ENCODE peak calls at places on chromosome 15, in six cellular contexts. Z is stomach, E is brain microvascular endothelial cell, N is A549, B is BJ, J is neural progenitor cell. L is an unnamed sample.

GRCh38 chr15:49815937-49816336 is 195.1 kb downstream of the DTWD1 start:
- DNase-seq in Z (no peak), E (peak; percentile 56), N (no peak), B (peak; percentile 63), J (no peak), L (peak; percentile 99)

GRCh38 chr15:85009435-85009834 is 27.8 kb downstream of the PDE8A start:
- DNase-seq in Z (no peak), E (no peak), N (no peak), B (no peak), J (no peak), L (no peak)

GRCh38 chr15:80367094-80367493 is 37.1 kb upstream of the ARNT2 start:
- DNase-seq in Z (no peak), E (peak; percentile 3), N (peak; percentile 24), B (no peak), J (peak; percentile 34), L (no peak)

GRCh38 chr15:47506543-47507090 is 210.7 kb upstream of the SEMA6D start:
- DNase-seq in Z (no peak), E (no peak), N (no peak), B (no peak), J (no peak), L (no peak)

GRCh38 chr15:35738370-35738769 is 192.4 kb upstream of the DPH6 start:
- DNase-seq in Z (no peak), E (peak; percentile 87), N (no peak), B (no peak), J (no peak), L (peak; percentile 42)

GRCh38 chr15:60414016-60414682 is 16.4 kb upstream of the ANXA2 start:
- DNase-seq in Z (no peak), E (no peak), N (no peak), B (no peak), J (no peak), L (peak; percentile 64)

GRCh38 chr15:80660114-80660513 is 35.0 kb upstream of the ABHD17C start:
- DNase-seq in Z (peak; percentile 39), E (peak; percentile 31), N (peak; percentile 55), B (no peak), J (peak; percentile 64), L (peak; percentile 29)

GRCh38 chr15:42672444-42672843 is 64.5 kb downstream of the CDAN1 start:
- DNase-seq in Z (no peak), E (no peak), N (no peak), B (no peak), J (no peak), L (no peak)

GRCh38 chr15:49460411-49460941 is 37.4 kb downstream of the FGF7 start:
- DNase-seq in Z (no peak), E (no peak), N (no peak), B (no peak), J (no peak), L (peak; percentile 69)

GRCh38 chr15:80779658-80780415 is 667 bp downstream of the CEMIP start:
- DNase-seq in Z (no peak), E (no peak), N (peak; percentile 41), B (no peak), J (peak; percentile 51), L (no peak)

GRCh38 chr15:23567921-23568320 is 2.4 kb downstream of the MKRN3 start:
- DNase-seq in Z (no peak), E (no peak), N (no peak), B (no peak), J (no peak), L (no peak)

GRCh38 chr15:99440551-99441426 is 125.0 kb upstream of the MEF2A start:
- DNase-seq in Z (peak; percentile 25), E (no peak), N (no peak), B (no peak), J (no peak), L (no peak)

GRCh38 chr15:60804986-60805949 is 326.3 kb upstream of the ICE2 start:
- DNase-seq in Z (no peak), E (peak; percentile 79), N (no peak), B (no peak), J (no peak), L (peak; percentile 75)

GRCh38 chr15:38202356-38202755 is 50.3 kb upstream of the SPRED1 start:
- DNase-seq in Z (no peak), E (no peak), N (no peak), B (no peak), J (no peak), L (no peak)

GRCh38 chr15:60179786-60180391 is 175.8 kb downstream of the FOXB1 start:
- DNase-seq in Z (no peak), E (peak; percentile 65), N (peak; percentile 50), B (no peak), J (peak; percentile 62), L (peak; percentile 64)

GRCh38 chr15:49421991-49422390 is 1.1 kb upstream of the FGF7 start:
- DNase-seq in Z (peak; percentile 31), E (peak; percentile 38), N (no peak), B (no peak), J (peak; percentile 67), L (peak; percentile 81)

GRCh38 chr15:78950906-78951840 is 6.3 kb upstream of the CTSH start:
- DNase-seq in Z (no peak), E (no peak), N (peak; percentile 59), B (no peak), J (no peak), L (peak; percentile 30)

DNA sequence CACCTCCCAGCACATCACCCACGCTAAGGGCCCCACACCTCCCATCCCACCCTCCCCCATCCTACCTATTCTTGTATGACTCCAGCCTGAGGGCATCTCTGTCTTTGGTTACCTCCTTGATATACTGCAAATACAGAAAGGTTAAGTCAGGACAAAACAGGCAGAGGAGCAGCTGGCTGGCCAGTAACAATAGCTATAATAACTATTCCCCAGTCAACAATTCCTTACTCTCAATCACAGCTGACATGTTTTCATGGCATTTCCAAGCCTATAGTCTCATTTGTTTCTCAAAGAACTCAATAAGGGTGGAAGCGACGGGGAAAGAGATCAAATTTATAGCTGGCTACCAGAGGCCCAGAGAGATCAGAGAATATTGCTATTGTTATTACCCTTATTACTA is 92.9 kb upstream of the C2CD4B start:
- DNase-seq in Z (no peak), E (no peak), N (no peak), B (no peak), J (no peak), L (no peak)
- TF ChIP-seq CTCF in Z (no peak), E (no peak), N (no peak), B (no peak), J (no peak), L (no peak)

GRCh38 chr15:45112143-45112591 is 1.8 kb downstream of the DUOX2 start:
- DNase-seq in Z (no peak), E (no peak), N (no peak), B (no peak), J (no peak), L (no peak)
- H3K4me3 ChIP-seq in Z (peak overlapping the region; percentile 44), E (no peak overlapping the region), N (no peak overlapping the region), B (no peak overlapping the region), J (peak overlapping the region; percentile 13), L (no peak overlapping the region)

GRCh38 chr15:96353378-96353930 is 23.0 kb downstream of the NR2F2 start:
- DNase-seq in Z (no peak), E (peak; percentile 12), N (no peak), B (no peak), J (peak; percentile 56), L (no peak)

GRCh38 chr15:96354731-96355560 is 24.4 kb downstream of the NR2F2 start:
- DNase-seq in Z (no peak), E (peak; percentile 79), N (peak; percentile 79), B (no peak), J (peak; percentile 31), L (peak; percentile 86)

GRCh38 chr15:96355561-96356129 is 25.1 kb downstream of the NR2F2 start:
- DNase-seq in Z (no peak), E (no peak), N (no peak), B (no peak), J (peak; percentile 56), L (no peak)

GRCh38 chr15:96352594-96353377 is 22.3 kb downstream of the NR2F2 start:
- DNase-seq in Z (no peak), E (peak; percentile 69), N (no peak), B (no peak), J (peak; percentile 62), L (no peak)

GRCh38 chr15:96353931-96354730 is 23.6 kb downstream of the NR2F2 start:
- DNase-seq in Z (peak; percentile 68), E (peak; percentile 62), N (no peak), B (no peak), J (peak; percentile 88), L (no peak)
- TF ChIP-seq CTCF in Z (no peak), E (peak; percentile 89), N (peak; percentile 76), B (peak; percentile 60), J (peak; percentile 80), L (peak; percentile 49)

DNA sequence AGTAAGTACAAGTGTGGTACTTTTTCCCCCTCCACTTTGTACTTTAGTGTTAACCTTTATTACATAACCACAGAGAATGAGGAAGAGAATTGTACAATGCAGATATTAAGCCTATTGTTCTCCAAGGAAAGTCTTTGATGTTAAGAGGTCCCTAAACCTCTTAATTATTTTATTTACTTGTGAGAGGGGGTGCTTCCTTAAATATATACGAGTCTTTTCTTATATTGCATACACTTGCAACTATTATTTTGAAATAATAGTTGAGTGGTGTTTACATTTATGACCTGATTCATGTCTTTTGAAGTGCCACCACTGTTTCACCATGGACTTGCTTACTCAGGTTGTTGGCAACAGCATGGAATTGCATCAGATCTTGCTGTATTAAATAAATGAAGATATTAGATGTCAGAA is 10.1 kb downstream of the USP3 start:
- DNase-seq in Z (no peak), E (no peak), N (peak; percentile 57), B (no peak), J (no peak), L (peak; percentile 86)
- H3K4me3 ChIP-seq in Z (no peak overlapping the region), E (no peak overlapping the region), N (peak overlapping the region; percentile 30), B (no peak overlapping the region), J (no peak overlapping the region), L (no peak overlapping the region)

GRCh38 chr15:29403778-29404177 is 134.2 kb upstream of the NSMCE3 start:
- DNase-seq in Z (no peak), E (no peak), N (no peak), B (no peak), J (peak; percentile 63), L (no peak)
- TF ChIP-seq CTCF in Z (no peak), E (peak; percentile 16), N (no peak), B (no peak), J (peak; percentile 50), L (no peak)

DNA sequence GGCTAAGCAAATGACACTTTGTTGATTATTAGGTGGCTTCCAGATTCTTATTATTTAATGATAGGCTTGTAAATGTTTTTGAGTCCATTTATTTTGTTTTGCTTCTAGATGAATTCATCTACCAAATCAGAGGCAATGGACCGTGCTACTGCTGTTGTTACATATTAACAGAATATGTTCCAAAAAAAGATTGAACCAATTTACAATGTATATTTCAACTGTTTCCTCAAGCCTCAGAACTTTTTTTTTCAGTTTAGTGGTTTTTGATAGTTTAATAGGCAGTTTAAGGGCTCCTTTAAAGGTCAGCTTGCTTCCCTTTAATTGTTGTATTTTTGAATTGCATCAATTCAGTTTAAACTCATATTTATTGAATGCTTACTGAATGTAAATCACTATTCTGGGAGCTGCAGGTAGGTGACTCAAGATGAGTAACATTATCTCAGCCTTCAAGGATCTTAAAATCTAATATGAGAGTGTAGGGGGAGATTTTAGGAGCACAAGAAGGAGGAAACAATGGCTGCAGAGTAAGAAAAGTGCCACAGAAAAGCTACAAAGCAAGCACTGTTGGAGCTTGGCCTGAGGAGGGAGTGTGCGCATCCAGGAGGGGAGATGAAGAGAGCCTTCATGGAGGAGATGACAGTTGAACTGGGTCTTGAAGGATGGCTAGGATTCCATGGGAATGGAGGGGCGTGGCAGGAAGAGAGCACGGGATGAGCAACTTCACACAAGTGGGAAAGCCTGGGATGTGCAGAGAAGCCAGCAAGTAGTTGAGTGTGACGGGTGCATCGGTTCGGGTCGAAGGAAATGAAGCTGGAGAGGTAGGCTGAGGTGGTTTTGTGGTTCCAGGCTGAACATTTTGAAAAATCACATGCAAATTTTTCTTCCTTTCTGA is 14.7 kb downstream of the MAP2K1 start:
- DNase-seq in Z (no peak), E (no peak), N (no peak), B (no peak), J (peak; percentile 58), L (no peak)
- H3K4me3 ChIP-seq in Z (no peak overlapping the region), E (no peak overlapping the region), N (no peak overlapping the region), B (no peak overlapping the region), J (no peak overlapping the region), L (no peak overlapping the region)